ENCODE peak calls at places on chromosomes 3 and 15, in ten cellular contexts. G is AG08396; A is OCI-M1; B is activated B cell treated with CpG ODN at 0.5 μM for 24 hours; I is stomach; J is central memory CD4-positive, alpha-beta T cell; T is NCI-H774; Q is endothelial cell; P is GM13976; C is dermis microvascular lymphatic vessel endothelial cell. S is an unnamed sample.

GRCh38 chr15:63469190-63469589 is 35.2 kb upstream of the USP3 start:
- DNase-seq in G (no peak), A (no peak), B (no peak), I (no peak), J (peak; percentile 42), T (no peak), Q (no peak), P (no peak), C (no peak), S (no peak)

GRCh38 chr3:49339947-49340800 is at the start of gene USP4:
- DNase-seq in G (peak; percentile 87), A (peak; percentile 88), B (peak; percentile 88), I (peak; percentile 95), J (peak; percentile 91), T (peak; percentile 63), Q (peak; percentile 81), P (peak; percentile 95), C (peak; percentile 80), S (peak; percentile 97)

GRCh38 chr3:25662921-25663320 is 1.8 kb downstream of the TOP2B start:
- DNase-seq in G (no peak), A (peak; percentile 47), B (no peak), I (no peak), J (no peak), T (no peak), Q (no peak), P (no peak), C (no peak), S (no peak)

GRCh38 chr3:194572944-194573491 is 60.2 kb downstream of the TMEM44 start:
- DNase-seq in G (no peak), A (no peak), B (no peak), I (no peak), J (no peak), T (no peak), Q (no peak), P (no peak), C (no peak), S (peak; percentile 56)

GRCh38 chr3:71601811-71602210 is 18.3 kb upstream of the FOXP1 start:
- DNase-seq in G (peak; percentile 22), A (no peak), B (no peak), I (no peak), J (no peak), T (no peak), Q (no peak), P (no peak), C (no peak), S (no peak)

GRCh38 chr3:132822266-132822665 is 100.1 kb upstream of the NPHP3 start:
- DNase-seq in G (no peak), A (no peak), B (no peak), I (no peak), J (no peak), T (no peak), Q (no peak), P (no peak), C (no peak), S (no peak)

GRCh38 chr15:53569756-53570480 is 189.5 kb downstream of the WDR72 start:
- DNase-seq in G (no peak), A (no peak), B (no peak), I (no peak), J (no peak), T (no peak), Q (no peak), P (no peak), C (no peak), S (no peak)

GRCh38 chr3:190995156-190995555 is 132.7 kb upstream of the GMNC start:
- DNase-seq in G (no peak), A (no peak), B (no peak), I (no peak), J (no peak), T (no peak), Q (no peak), P (no peak), C (no peak), S (no peak)

GRCh38 chr3:193225726-193226125 is 15.3 kb upstream of the PLAAT1 start:
- DNase-seq in G (no peak), A (no peak), B (no peak), I (no peak), J (no peak), T (no peak), Q (no peak), P (no peak), C (no peak), S (no peak)

GRCh38 chr3:15860014-15860934 is 62.5 kb upstream of the ANKRD28 start:
- DNase-seq in G (peak; percentile 66), A (peak; percentile 79), B (peak; percentile 32), I (peak; percentile 29), J (peak; percentile 1), T (peak; percentile 56), Q (peak; percentile 34), P (peak; percentile 44), C (no peak), S (peak; percentile 90)